ENCODE peak calls at places on chromosomes 12 and 14, in ten cellular contexts. S, A, M, G, X, U, Q, Y, N and W are unnamed samples.

GRCh38 chr12:29148065-29148957 is 767 bp upstream of the FAR2 start:
- DNase-seq in A (no peak), G (no peak), X (peak), S (peak), U (peak), Y (peak), N (no peak), Q (no peak), M (peak), W (peak)

GRCh38 chr12:117501470-117501869 is 140.0 kb upstream of the NOS1 start:
- DNase-seq in X (peak), S (no peak), A (no peak), Y (no peak), Q (no peak), N (no peak), M (no peak), G (no peak), U (peak), W (no peak)

GRCh38 chr12:45518516-45519235 is 210.8 kb upstream of the ARID2 start:
- DNase-seq in U (no peak), N (peak), G (no peak), A (no peak), X (no peak), M (no peak), Y (no peak), Q (no peak), S (no peak), W (no peak)

GRCh38 chr14:70239802-70240201 is 51.1 kb upstream of the SLC8A3 start:
- DNase-seq in S (no peak), Q (no peak), U (no peak), Y (no peak), M (no peak), N (no peak), X (no peak), A (no peak), G (peak), W (no peak)

GRCh38 chr14:53581497-53581896 is 375.1 kb downstream of the BMP4 start:
- DNase-seq in M (no peak), S (no peak), Q (no peak), Y (no peak), U (no peak), G (no peak), X (no peak), N (no peak), A (no peak), W (no peak)

GRCh38 chr14:98622208-98623051 is 649.6 kb downstream of the BCL11B start:
- DNase-seq in G (no peak), Y (no peak), N (no peak), U (no peak), S (no peak), A (no peak), M (no peak), Q (no peak), X (no peak), W (no peak)

GRCh38 chr14:29926701-29927595 is 699 bp downstream of the PRKD1 start:
- DNase-seq in S (peak), A (no peak), N (no peak), U (peak), M (no peak), G (peak), Q (no peak), Y (peak), X (peak), W (peak)

GRCh38 chr14:100566119-100566518 is 21.1 kb downstream of the BEGAIN start:
- DNase-seq in X (no peak), U (peak), S (no peak), Y (no peak), A (no peak), Q (peak), M (no peak), G (no peak), N (no peak), W (no peak)

GRCh38 chr14:104387385-104388010 is 192.1 kb upstream of the C14orf180 start:
- DNase-seq in U (no peak), G (no peak), A (no peak), S (no peak), M (no peak), X (peak), Y (no peak), Q (no peak), N (no peak), W (no peak)

GRCh38 chr12:41365653-41366131 is 177.6 kb downstream of the PDZRN4 start:
- DNase-seq in N (no peak), M (no peak), U (no peak), Y (peak), G (no peak), X (no peak), S (no peak), Q (no peak), A (no peak), W (no peak)

GRCh38 chr14:100830681-100831080 is 4.8 kb downstream of the MEG3 start:
- DNase-seq in U (no peak), A (no peak), M (no peak), Y (no peak), N (no peak), S (no peak), X (no peak), G (no peak), Q (no peak), W (peak)

GRCh38 chr12:34406228-34406995 is 384.1 kb downstream of the ALG10 start:
- DNase-seq in Y (no peak), G (no peak), N (no peak), X (peak), M (no peak), U (peak), A (peak), Q (peak), S (no peak), W (no peak)

GRCh38 chr12:111761099-111761498 is 5.6 kb upstream of the ALDH2 start:
- DNase-seq in G (peak), M (no peak), X (no peak), N (no peak), A (no peak), Q (no peak), S (no peak), U (no peak), Y (no peak), W (no peak)

GRCh38 chr12:57738661-57739237 is at the start of gene AGAP2:
- DNase-seq in Y (no peak), A (no peak), Q (no peak), X (no peak), G (no peak), S (no peak), U (no peak), M (no peak), N (no peak), W (peak)

GRCh38 chr12:50786498-50787231 is 22.8 kb downstream of the ATF1 start:
- DNase-seq in M (peak), X (no peak), U (no peak), Y (peak), Q (no peak), N (no peak), S (peak), G (no peak), A (no peak), W (no peak)

GRCh38 chr12:123237646-123238329 is 4.6 kb downstream of the MTRFR start:
- DNase-seq in N (peak), G (peak), S (peak), X (peak), U (peak), A (peak), Y (peak), Q (no peak), M (peak), W (peak)

GRCh38 chr12:75944097-75944904 is 87.3 kb downstream of the PHLDA1 start:
- DNase-seq in Y (peak), A (no peak), X (no peak), M (no peak), S (peak), Q (no peak), N (no peak), G (peak), U (no peak), W (peak)

GRCh38 chr14:70148911-70149675 is 39.7 kb downstream of the SLC8A3 start:
- DNase-seq in S (no peak), Y (no peak), M (no peak), N (no peak), Q (no peak), G (no peak), U (no peak), A (no peak), X (peak), W (no peak)

GRCh38 chr14:67457782-67458181 is 30.7 kb downstream of the TMEM229B start:
- DNase-seq in S (no peak), M (no peak), U (no peak), A (no peak), X (peak), G (no peak), Q (peak), Y (peak), N (no peak), W (no peak)

GRCh38 chr12:2627343-2628191 is 167.2 kb upstream of the FKBP4 start:
- DNase-seq in S (no peak), M (no peak), Q (no peak), U (no peak), Y (no peak), X (no peak), G (no peak), N (no peak), A (no peak), W (no peak)

GRCh38 chr12:47591795-47592194 is 114.0 kb downstream of the RPAP3 start:
- DNase-seq in M (no peak), Q (no peak), X (no peak), G (no peak), Y (peak), U (no peak), N (no peak), A (no peak), S (no peak), W (peak)

GRCh38 chr14:22318951-22319350 is 270.1 kb downstream of the DAD1 start:
- DNase-seq in X (no peak), N (no peak), A (no peak), U (no peak), Y (no peak), Q (no peak), G (no peak), S (no peak), M (no peak), W (no peak)

GRCh38 chr12:130086777-130087176 is 75.5 kb upstream of the FZD10 start:
- DNase-seq in Q (no peak), U (no peak), Y (no peak), N (no peak), M (no peak), X (no peak), S (no peak), G (no peak), A (no peak), W (no peak)

GRCh38 chr12:93552427-93552826 is 20.0 kb upstream of the SOCS2 start:
- DNase-seq in G (no peak), U (no peak), X (no peak), A (no peak), Y (no peak), M (no peak), N (no peak), Q (no peak), S (no peak), W (no peak)

GRCh38 chr12:97927991-97928390 is 465.4 kb downstream of the RMST start:
- DNase-seq in Y (no peak), Q (no peak), A (no peak), M (no peak), X (no peak), G (no peak), N (no peak), S (peak), U (no peak), W (no peak)

GRCh38 chr14:70907996-70908917 is 998 bp downstream of the PCNX1 start:
- DNase-seq in Y (peak), S (peak), X (peak), A (peak), Q (peak), M (peak), U (peak), N (peak), G (peak), W (peak)

GRCh38 chr12:17062296-17063061 is 456.5 kb upstream of the LMO3 start:
- DNase-seq in Q (no peak), M (no peak), N (no peak), A (no peak), G (no peak), X (no peak), S (no peak), Y (no peak), U (no peak), W (peak)

GRCh38 chr14:36553650-36554260 is 28.7 kb downstream of the NKX2-8 start:
- DNase-seq in Q (no peak), Y (peak), M (no peak), A (no peak), N (no peak), U (no peak), S (peak), G (no peak), X (no peak), W (peak)

GRCh38 chr14:25049559-25050493 is at the start of gene STXBP6:
- DNase-seq in G (peak), X (no peak), A (peak), S (peak), U (peak), Y (peak), N (no peak), Q (no peak), M (peak), W (peak)

GRCh38 chr12:111588010-111588409 is 11.1 kb downstream of the ATXN2 start:
- DNase-seq in M (no peak), N (no peak), X (peak), G (no peak), U (no peak), Q (no peak), S (no peak), A (no peak), Y (no peak), W (no peak)

GRCh38 chr12:120470150-120470817 is 736 bp upstream of the SRSF9 start:
- DNase-seq in N (peak), X (no peak), U (peak), M (no peak), G (no peak), A (no peak), S (peak), Y (peak), Q (no peak), W (peak)

GRCh38 chr12:52909796-52910195 is 4.9 kb upstream of the KRT8 start:
- DNase-seq in Y (no peak), M (no peak), G (no peak), X (no peak), N (no peak), Q (no peak), S (no peak), U (no peak), A (no peak), W (no peak)

GRCh38 chr12:82912406-82912805 is 225.7 kb downstream of the TMTC2 start:
- DNase-seq in N (no peak), U (no peak), M (no peak), X (no peak), Y (peak), G (no peak), A (no peak), S (peak), Q (no peak), W (no peak)

GRCh38 chr12:6041891-6042290 is 82.6 kb downstream of the VWF start:
- DNase-seq in Q (no peak), A (no peak), N (no peak), S (peak), M (no peak), U (no peak), Y (peak), G (no peak), X (no peak), W (no peak)

GRCh38 chr12:29889737-29890136 is 106.0 kb upstream of the TMTC1 start:
- DNase-seq in A (peak), M (peak), Y (peak), G (no peak), S (peak), U (peak), Q (no peak), X (peak), N (no peak), W (peak)

DNA sequence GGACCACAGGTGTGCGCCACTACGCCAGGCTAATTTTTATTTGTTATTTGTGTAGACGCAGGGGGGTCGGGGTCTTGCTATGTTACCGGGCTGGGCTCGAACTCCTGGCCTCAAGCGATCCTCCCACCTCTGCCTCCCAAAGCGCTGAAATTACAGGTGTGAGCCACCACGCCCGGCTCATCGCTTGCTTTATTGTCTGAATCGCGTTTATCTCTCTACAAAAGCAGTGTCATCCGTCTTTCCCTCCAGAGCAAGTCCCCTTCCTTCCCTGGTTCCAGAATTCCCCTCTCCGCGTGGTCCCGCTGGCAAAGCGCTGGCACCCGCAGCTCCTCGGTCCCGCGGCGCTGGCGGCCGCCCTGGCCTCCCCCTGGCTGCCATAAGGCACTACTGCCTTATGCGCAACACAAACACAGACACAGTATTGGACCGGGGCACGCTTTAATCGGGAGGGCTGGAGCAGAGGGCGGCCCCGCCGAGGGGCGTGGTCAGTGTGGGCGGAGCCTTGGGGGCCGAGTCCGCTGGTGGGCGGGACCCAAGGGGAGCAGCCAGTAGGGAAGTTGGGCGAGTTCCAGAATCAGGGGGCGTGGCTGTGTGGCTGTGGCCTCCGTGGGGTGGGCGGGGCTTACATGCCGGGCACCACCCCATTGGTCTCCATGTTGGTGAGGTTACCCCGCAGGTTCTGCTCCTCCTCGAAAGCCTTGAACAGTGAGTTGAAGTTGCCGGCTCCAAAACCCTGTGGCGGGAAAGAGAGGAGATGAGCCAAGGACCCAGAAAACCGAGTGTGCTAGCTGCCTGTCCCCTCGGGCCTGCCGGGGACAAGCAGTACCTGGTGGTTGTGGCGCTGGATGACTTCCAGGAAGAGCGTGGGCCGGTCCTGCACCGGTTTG is 19.3 kb downstream of the HPD start:
- DNase-seq in G (peak), U (peak), N (peak), Q (peak), A (peak), M (peak), X (peak), S (peak), Y (peak), W (peak)
- TF ChIP-seq CTCF in G (peak), U (peak), N (peak), Q (peak), A (peak), M (no peak), X (peak), S (no peak), Y (peak), W (peak)

DNA sequence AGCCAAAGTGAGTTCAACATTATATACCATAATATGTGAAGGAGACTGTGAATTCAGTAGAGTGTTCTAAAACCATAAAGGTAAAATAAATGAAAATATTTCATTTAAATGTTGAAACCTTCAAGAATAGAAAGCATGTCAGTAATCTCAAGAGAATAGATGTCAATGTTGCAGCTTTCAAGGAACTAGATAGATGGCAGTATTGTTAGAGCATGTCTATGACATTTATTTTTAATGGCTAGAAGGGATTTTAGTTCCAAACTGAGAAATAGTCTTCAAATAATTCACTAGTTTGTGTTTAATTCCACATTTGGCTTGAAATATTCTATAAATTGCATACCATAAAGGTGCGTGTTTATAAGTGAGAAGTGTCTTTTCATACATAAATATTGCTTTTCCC is 326.5 kb downstream of the FLRT2 start:
- DNase-seq in N (no peak), M (no peak), Y (peak), G (no peak), X (no peak), A (no peak), U (no peak), S (peak), Q (no peak), W (no peak)
- TF ChIP-seq CTCF in N (no peak), M (no peak), Y (peak), G (no peak), X (no peak), A (no peak), U (no peak), S (peak), Q (no peak), W (peak)

GRCh38 chr12:27705263-27705662 is 5.4 kb upstream of the MRPS35 start:
- DNase-seq in G (no peak), Q (no peak), A (no peak), U (no peak), X (no peak), Y (no peak), M (no peak), N (no peak), S (no peak), W (no peak)
- TF ChIP-seq CTCF in G (no peak), Q (no peak), A (no peak), U (no peak), X (no peak), Y (no peak), M (no peak), N (no peak), S (no peak), W (no peak)

GRCh38 chr12:20040844-20041243 is 327.5 kb upstream of the PDE3A start:
- DNase-seq in U (no peak), G (no peak), M (no peak), X (no peak), Y (peak), N (no peak), S (no peak), Q (no peak), A (no peak), W (no peak)
- TF ChIP-seq CTCF in U (no peak), G (no peak), M (no peak), X (no peak), Y (no peak), N (no peak), S (no peak), Q (no peak), A (no peak), W (no peak)

GRCh38 chr12:3964404-3964803 is 91.2 kb upstream of the PARP11 start:
- DNase-seq in U (no peak), N (no peak), X (no peak), Q (no peak), S (peak), A (no peak), G (no peak), M (no peak), Y (no peak), W (peak)
- TF ChIP-seq CTCF in U (no peak), N (no peak), X (no peak), Q (no peak), S (peak), A (no peak), G (peak), M (no peak), Y (no peak), W (peak)

GRCh38 chr14:45715946-45716345 is 462.9 kb upstream of the MIS18BP1 start:
- DNase-seq in A (no peak), X (no peak), M (no peak), G (no peak), S (no peak), U (no peak), Y (no peak), Q (no peak), N (no peak), W (peak)

DNA sequence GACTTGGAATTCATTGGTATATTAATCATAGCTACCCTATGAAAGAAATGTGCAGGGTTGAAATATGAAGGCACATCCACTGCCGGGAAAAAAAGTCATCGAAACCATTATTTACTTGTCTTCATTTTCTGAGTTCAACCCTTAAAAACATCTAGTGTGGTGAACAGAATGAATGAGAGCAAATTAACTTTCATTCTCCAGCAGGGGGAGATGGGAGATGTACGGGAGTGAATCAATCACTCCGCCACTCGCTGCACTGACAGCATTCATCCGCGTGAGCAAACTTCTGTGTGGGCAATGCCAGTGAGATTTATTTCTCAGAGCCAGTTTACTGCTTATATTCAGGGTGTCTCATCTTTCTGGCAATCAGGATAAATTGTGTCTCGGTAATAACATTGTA is 463.5 kb upstream of the MIS18BP1 start:
- DNase-seq in M (no peak), Y (peak), Q (no peak), S (peak), X (no peak), A (no peak), U (no peak), N (no peak), G (no peak), W (peak)
- TF ChIP-seq CTCF in M (no peak), Y (peak), Q (no peak), S (peak), X (no peak), A (no peak), U (no peak), N (no peak), G (no peak), W (peak)

DNA sequence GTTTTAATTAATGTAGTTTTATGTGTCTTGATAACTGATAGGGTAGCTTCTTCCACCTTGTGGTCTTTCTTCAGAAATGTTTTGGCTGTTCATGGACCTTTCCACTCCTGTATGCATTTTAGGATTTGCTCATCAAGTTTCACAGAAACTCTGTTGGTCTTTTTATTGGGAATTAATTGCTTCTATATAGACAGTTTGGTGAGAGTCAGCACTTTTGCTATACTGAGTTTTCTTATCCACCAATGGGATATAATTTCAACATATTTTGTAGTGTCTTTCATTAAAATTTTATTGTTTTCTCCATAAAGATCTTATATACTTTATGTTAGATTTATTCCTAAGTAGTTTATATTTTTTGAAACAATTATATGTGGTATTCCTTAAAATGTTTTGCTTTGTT is 7.8 kb downstream of the GOLGA5 start:
- DNase-seq in S (no peak), U (no peak), X (no peak), Y (no peak), A (no peak), Q (no peak), M (no peak), G (no peak), N (no peak), W (no peak)
- TF ChIP-seq CTCF in S (no peak), U (no peak), X (no peak), Y (no peak), A (no peak), Q (no peak), M (no peak), G (no peak), N (no peak), W (no peak)